ENCODE peak calls at places on chromosomes 12 and 14, in six cellular contexts. G is tibial artery, B is prostate gland, E is transverse colon, N is HCT116, Z is heart right ventricle. V is an unnamed sample.

GRCh38 chr14:46048127-46048526 is 603.5 kb downstream of the RPL10L start:
- DNase-seq in B (no peak), E (no peak), G (no peak), Z (no peak), N (peak), V (peak)

GRCh38 chr12:122116707-122117535 is 38.4 kb downstream of the MLXIP start:
- DNase-seq in G (peak), N (no peak), B (no peak), Z (no peak), E (peak), V (no peak)

GRCh38 chr14:90398315-90398811 is 1.5 kb downstream of the CALM1 start:
- DNase-seq in N (no peak), B (no peak), G (peak), Z (peak), E (peak), V (no peak)

GRCh38 chr12:59938190-59938962 is 342.5 kb downstream of the SLC16A7 start:
- DNase-seq in Z (no peak), B (no peak), G (no peak), E (no peak), N (no peak), V (no peak)

GRCh38 chr12:120761581-120761980 is 36.0 kb downstream of the ACADS start:
- DNase-seq in Z (peak), G (no peak), N (no peak), B (peak), E (no peak), V (no peak)

GRCh38 chr12:4997939-4998338 is 45.7 kb upstream of the KCNA5 start:
- DNase-seq in E (no peak), B (no peak), G (peak), N (no peak), Z (peak), V (no peak)

GRCh38 chr12:118850244-118850825 is 131.0 kb upstream of the SRRM4 start:
- DNase-seq in E (peak), G (no peak), N (peak), B (no peak), Z (no peak), V (no peak)

GRCh38 chr12:120039711-120040110 is 50.7 kb downstream of the BICDL1 start:
- DNase-seq in B (no peak), N (no peak), Z (no peak), G (no peak), E (no peak), V (no peak)

GRCh38 chr12:120928864-120929652 is 24.9 kb upstream of the SPPL3 start:
- DNase-seq in G (no peak), N (peak), E (peak), B (peak), Z (no peak), V (no peak)

GRCh38 chr14:67579040-67579439 is 21.0 kb downstream of the PIGH start:
- DNase-seq in B (no peak), N (no peak), E (no peak), G (no peak), Z (no peak), V (no peak)

GRCh38 chr14:95535226-95536021 is 574 bp downstream of the GLRX5 start:
- DNase-seq in N (no peak), B (no peak), Z (no peak), E (no peak), G (no peak), V (no peak)

GRCh38 chr14:105290598-105291356 is 10.0 kb downstream of the BRF1 start:
- DNase-seq in G (no peak), B (no peak), E (no peak), Z (no peak), N (no peak), V (no peak)

GRCh38 chr14:105912641-105913180 is 386.3 kb downstream of the TMEM121 start:
- DNase-seq in E (no peak), B (no peak), G (no peak), Z (no peak), N (no peak), V (no peak)

GRCh38 chr12:57458665-57459054 is 925 bp upstream of the GLI1 start:
- DNase-seq in B (no peak), E (no peak), N (no peak), G (no peak), Z (no peak), V (no peak)

GRCh38 chr12:69534389-69534822 is 50.9 kb upstream of the CCT2 start:
- DNase-seq in N (peak), G (peak), E (peak), Z (peak), B (no peak), V (no peak)

GRCh38 chr14:100524233-100524932 is 62.8 kb downstream of the BEGAIN start:
- DNase-seq in N (no peak), B (no peak), G (no peak), Z (no peak), E (no peak), V (no peak)

GRCh38 chr12:105417732-105418131 is 87.2 kb downstream of the C12orf75 start:
- DNase-seq in B (no peak), N (no peak), Z (no peak), G (no peak), E (no peak), V (no peak)

GRCh38 chr12:802242-802995 is 50.0 kb downstream of the WNK1 start:
- DNase-seq in E (no peak), G (no peak), B (no peak), Z (no peak), N (no peak), V (no peak)

GRCh38 chr14:74836251-74836957 is 39.5 kb downstream of the PROX2 start:
- DNase-seq in Z (no peak), N (no peak), E (no peak), B (no peak), G (no peak), V (no peak)

GRCh38 chr12:52036587-52037171 is 14.6 kb upstream of the NR4A1 start:
- DNase-seq in N (no peak), Z (peak), E (peak), B (peak), G (peak), V (no peak)

DNA sequence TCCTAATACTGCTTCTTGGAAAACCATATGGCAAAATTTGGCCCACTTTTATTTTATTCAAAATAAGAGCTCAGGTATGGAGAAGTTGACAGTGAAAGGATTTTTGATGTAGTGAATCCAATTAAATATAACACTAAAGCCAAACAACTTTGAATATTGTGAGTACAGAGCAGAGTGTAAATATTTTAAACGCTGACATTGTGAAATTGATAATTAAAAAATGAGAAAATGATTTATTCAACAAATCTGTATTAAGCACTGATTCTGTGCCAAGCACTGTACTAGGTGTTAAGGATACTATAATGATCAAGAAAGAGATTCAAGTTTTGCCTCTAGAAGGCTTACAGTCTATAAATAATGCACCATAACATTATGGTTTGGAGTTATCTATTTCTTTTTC is 50.5 kb downstream of the ATL1 start:
- DNase-seq in N (no peak), E (no peak), Z (no peak), G (no peak), B (no peak), V (no peak)
- H3K4me3 ChIP-seq in N (no peak), E (no peak), Z (no peak), G (no peak), B (no peak), V (no peak)

DNA sequence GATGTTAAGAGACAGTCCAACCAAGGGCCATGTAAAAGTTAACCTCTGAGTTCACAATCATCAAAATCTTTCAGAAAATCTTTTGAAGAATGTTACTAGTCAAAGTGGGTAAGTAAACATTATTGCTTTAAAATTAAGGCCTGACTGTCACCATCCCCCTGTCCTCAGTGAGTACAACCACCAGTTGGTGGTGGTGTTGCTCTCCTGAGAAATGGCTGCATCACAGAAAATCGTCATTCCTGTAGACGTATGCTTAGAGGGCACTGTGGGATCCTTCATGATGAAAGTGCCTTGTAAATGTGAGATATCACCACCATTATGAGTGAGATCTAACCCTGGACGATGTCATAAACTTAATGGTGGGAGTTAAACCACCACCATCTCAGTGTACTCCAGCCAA is 451.2 kb downstream of the RPS29 start:
- DNase-seq in E (no peak), N (peak), B (no peak), G (no peak), Z (no peak), V (no peak)
- TF ChIP-seq CTCF in E (no peak), N (no peak), B (no peak), G (no peak), Z (no peak), V (peak)

GRCh38 chr12:12519599-12519998 is 43.1 kb downstream of the DUSP16 start:
- DNase-seq in G (no peak), B (no peak), E (no peak), N (no peak), Z (no peak), V (no peak)
- H3K4me3 ChIP-seq in G (no peak), B (no peak), E (no peak), N (no peak), Z (no peak), V (no peak)

GRCh38 chr14:85531594-85532391 is 1.8 kb downstream of the FLRT2 start:
- DNase-seq in Z (peak), G (peak), E (no peak), B (peak), N (no peak), V (no peak)
- TF ChIP-seq CTCF in Z (peak), G (no peak), E (no peak), B (peak), N (no peak), V (no peak)

GRCh38 chr12:27781680-27782079 is 1.6 kb upstream of the MANSC4 start:
- DNase-seq in N (no peak), G (no peak), Z (no peak), B (no peak), E (no peak), V (no peak)
- H3K4me3 ChIP-seq in N (no peak), G (peak), Z (peak), B (peak), E (peak), V (peak)